ENCODE peak calls at places on chromosomes 3 and 15, in eight cellular contexts. One of them, this sample, is unnamed.

GRCh38 chr15:68484696-68485400 is 52.9 kb upstream of the ITGA11 start:
- DNase-seq in stimulated activated CD8-positive, alpha-beta memory T cell treated with anti-CD3 and anti-CD28 coated beads, Interleukin-4, amount 100 ng/mL, for 1 hour: no peak
- DNase-seq in ovary: peak; percentile 48
- DNase-seq in occipital lobe: no peak
- DNase-seq in activated CD8-positive, alpha-beta memory T cell treated with anti-CD3 and anti-CD28 coated beads, Interleukin-2, amount 50 U/mL, for 48 hours: peak; percentile 20
- DNase-seq in left colon: no peak
- DNase-seq in cardiac fibroblast: peak; percentile 58
- DNase-seq in T-helper 9 cell: no peak
- DNase-seq in this sample: peak; percentile 57

GRCh38 chr3:194133661-194134230 is 2.2 kb upstream of the HES1 start:
- DNase-seq in cardiac fibroblast: peak; percentile 50
- DNase-seq in activated CD8-positive, alpha-beta memory T cell treated with anti-CD3 and anti-CD28 coated beads, Interleukin-2, amount 50 U/mL, for 48 hours: peak; percentile 65
- DNase-seq in T-helper 9 cell: no peak
- DNase-seq in stimulated activated CD8-positive, alpha-beta memory T cell treated with anti-CD3 and anti-CD28 coated beads, Interleukin-4, amount 100 ng/mL, for 1 hour: no peak
- DNase-seq in left colon: peak; percentile 56
- DNase-seq in ovary: peak; percentile 74
- DNase-seq in occipital lobe: peak; percentile 18
- DNase-seq in this sample: peak; percentile 75

GRCh38 chr3:74624301-74624700 is 9.8 kb upstream of the CNTN3 start:
- DNase-seq in cardiac fibroblast: peak; percentile 94
- DNase-seq in T-helper 9 cell: no peak
- DNase-seq in activated CD8-positive, alpha-beta memory T cell treated with anti-CD3 and anti-CD28 coated beads, Interleukin-2, amount 50 U/mL, for 48 hours: no peak
- DNase-seq in left colon: no peak
- DNase-seq in occipital lobe: no peak
- DNase-seq in stimulated activated CD8-positive, alpha-beta memory T cell treated with anti-CD3 and anti-CD28 coated beads, Interleukin-4, amount 100 ng/mL, for 1 hour: no peak
- DNase-seq in ovary: no peak
- DNase-seq in this sample: no peak

GRCh38 chr3:133937756-133938601 is 42.3 kb upstream of the RAB6B start:
- DNase-seq in left colon: no peak
- DNase-seq in occipital lobe: peak; percentile 42
- DNase-seq in T-helper 9 cell: no peak
- DNase-seq in stimulated activated CD8-positive, alpha-beta memory T cell treated with anti-CD3 and anti-CD28 coated beads, Interleukin-4, amount 100 ng/mL, for 1 hour: no peak
- DNase-seq in cardiac fibroblast: peak; percentile 28
- DNase-seq in ovary: no peak
- DNase-seq in activated CD8-positive, alpha-beta memory T cell treated with anti-CD3 and anti-CD28 coated beads, Interleukin-2, amount 50 U/mL, for 48 hours: peak; percentile 33
- DNase-seq in this sample: peak; percentile 90

GRCh38 chr15:74132681-74133070 is 2.3 kb downstream of the ISLR2 start:
- DNase-seq in activated CD8-positive, alpha-beta memory T cell treated with anti-CD3 and anti-CD28 coated beads, Interleukin-2, amount 50 U/mL, for 48 hours: peak; percentile 59
- DNase-seq in left colon: no peak
- DNase-seq in stimulated activated CD8-positive, alpha-beta memory T cell treated with anti-CD3 and anti-CD28 coated beads, Interleukin-4, amount 100 ng/mL, for 1 hour: no peak
- DNase-seq in ovary: no peak
- DNase-seq in cardiac fibroblast: peak; percentile 36
- DNase-seq in T-helper 9 cell: no peak
- DNase-seq in occipital lobe: no peak
- DNase-seq in this sample: peak; percentile 55

GRCh38 chr15:51492528-51492927 is 130.0 kb downstream of the DMXL2 start:
- DNase-seq in occipital lobe: no peak
- DNase-seq in T-helper 9 cell: no peak
- DNase-seq in left colon: no peak
- DNase-seq in ovary: no peak
- DNase-seq in cardiac fibroblast: no peak
- DNase-seq in stimulated activated CD8-positive, alpha-beta memory T cell treated with anti-CD3 and anti-CD28 coated beads, Interleukin-4, amount 100 ng/mL, for 1 hour: no peak
- DNase-seq in activated CD8-positive, alpha-beta memory T cell treated with anti-CD3 and anti-CD28 coated beads, Interleukin-2, amount 50 U/mL, for 48 hours: no peak
- DNase-seq in this sample: no peak

GRCh38 chr3:123110238-123110952 is 43.6 kb downstream of the PDIA5 start:
- DNase-seq in activated CD8-positive, alpha-beta memory T cell treated with anti-CD3 and anti-CD28 coated beads, Interleukin-2, amount 50 U/mL, for 48 hours: no peak
- DNase-seq in left colon: no peak
- DNase-seq in stimulated activated CD8-positive, alpha-beta memory T cell treated with anti-CD3 and anti-CD28 coated beads, Interleukin-4, amount 100 ng/mL, for 1 hour: no peak
- DNase-seq in T-helper 9 cell: no peak
- DNase-seq in ovary: no peak
- DNase-seq in cardiac fibroblast: no peak
- DNase-seq in occipital lobe: no peak
- DNase-seq in this sample: no peak

GRCh38 chr3:188370081-188370830 is 216.3 kb downstream of the LPP start:
- DNase-seq in stimulated activated CD8-positive, alpha-beta memory T cell treated with anti-CD3 and anti-CD28 coated beads, Interleukin-4, amount 100 ng/mL, for 1 hour: no peak
- DNase-seq in cardiac fibroblast: no peak
- DNase-seq in ovary: no peak
- DNase-seq in left colon: no peak
- DNase-seq in T-helper 9 cell: no peak
- DNase-seq in occipital lobe: no peak
- DNase-seq in activated CD8-positive, alpha-beta memory T cell treated with anti-CD3 and anti-CD28 coated beads, Interleukin-2, amount 50 U/mL, for 48 hours: no peak
- DNase-seq in this sample: no peak

GRCh38 chr3:105866656-105867653 is 1.9 kb downstream of the CBLB start:
- DNase-seq in T-helper 9 cell: no peak
- DNase-seq in ovary: no peak
- DNase-seq in occipital lobe: no peak
- DNase-seq in stimulated activated CD8-positive, alpha-beta memory T cell treated with anti-CD3 and anti-CD28 coated beads, Interleukin-4, amount 100 ng/mL, for 1 hour: no peak
- DNase-seq in cardiac fibroblast: peak; percentile 68
- DNase-seq in left colon: peak; percentile 28
- DNase-seq in activated CD8-positive, alpha-beta memory T cell treated with anti-CD3 and anti-CD28 coated beads, Interleukin-2, amount 50 U/mL, for 48 hours: no peak
- DNase-seq in this sample: peak; percentile 64

GRCh38 chr15:85649372-85649771 is 145.4 kb downstream of the KLHL25 start:
- DNase-seq in activated CD8-positive, alpha-beta memory T cell treated with anti-CD3 and anti-CD28 coated beads, Interleukin-2, amount 50 U/mL, for 48 hours: no peak
- DNase-seq in left colon: no peak
- DNase-seq in T-helper 9 cell: no peak
- DNase-seq in stimulated activated CD8-positive, alpha-beta memory T cell treated with anti-CD3 and anti-CD28 coated beads, Interleukin-4, amount 100 ng/mL, for 1 hour: no peak
- DNase-seq in occipital lobe: no peak
- DNase-seq in cardiac fibroblast: peak; percentile 92
- DNase-seq in ovary: no peak
- DNase-seq in this sample: peak; percentile 79

This sample was measured in fibroblast of lung.